ENCODE peak calls at places on chromosomes 3 and 15, in four cellular contexts. O, G, K and Y are unnamed samples.

GRCh38 chr15:68820589-68821189 is at the start of gene ANP32A:
- DNase-seq in O (peak), G (peak), K (peak), Y (peak)

GRCh38 chr3:134320749-134321148 is 53.5 kb downstream of the AMOTL2 start:
- DNase-seq in K (no peak), G (peak), O (no peak), Y (no peak)

GRCh38 chr15:66802087-66803001 is 100.3 kb downstream of the SMAD6 start:
- DNase-seq in K (no peak), O (no peak), G (peak), Y (peak)

GRCh38 chr3:108153451-108153981 is 62.7 kb upstream of the CD47 start:
- DNase-seq in O (peak), K (peak), G (peak), Y (peak)

GRCh38 chr15:95620934-95621579 is 709.4 kb upstream of the NR2F2 start:
- DNase-seq in K (peak), O (no peak), G (peak), Y (peak)

GRCh38 chr3:74066456-74066855 is 441.7 kb upstream of the PDZRN3 start:
- DNase-seq in G (no peak), O (no peak), K (no peak), Y (no peak)

GRCh38 chr3:173191611-173192010 is 50.6 kb upstream of the SPATA16 start:
- DNase-seq in O (no peak), G (no peak), K (no peak), Y (peak)

GRCh38 chr15:88255496-88256171 is 905 bp downstream of the NTRK3 start:
- DNase-seq in K (no peak), G (peak), O (no peak), Y (peak)

GRCh38 chr3:184761120-184761841 is 49.4 kb upstream of the MAGEF1 start:
- DNase-seq in K (no peak), G (peak), O (no peak), Y (peak)

GRCh38 chr3:89889386-89889785 is 782.0 kb downstream of the EPHA3 start:
- DNase-seq in K (no peak), O (no peak), G (no peak), Y (no peak)
- TF ChIP-seq CTCF in K (no peak), O (no peak), G (no peak), Y (no peak)

GRCh38 chr3:15052335-15053242 is 12.5 kb downstream of the MRPS25 start:
- DNase-seq in K (no peak), O (no peak), G (no peak), Y (no peak)

GRCh38 chr3:15049584-15049983 is 15.5 kb downstream of the MRPS25 start:
- DNase-seq in G (no peak), K (no peak), O (no peak), Y (no peak)

GRCh38 chr3:15051531-15051930 is 13.6 kb downstream of the MRPS25 start:
- DNase-seq in G (peak), O (peak), K (peak), Y (peak)

GRCh38 chr3:15053541-15053940 is 11.6 kb downstream of the MRPS25 start:
- DNase-seq in G (no peak), K (no peak), O (no peak), Y (no peak)

GRCh38 chr3:15050405-15051092 is 14.6 kb downstream of the MRPS25 start:
- DNase-seq in G (no peak), O (peak), K (peak), Y (no peak)
- H3K4me3 ChIP-seq in G (no peak), O (no peak), K (no peak), Y (no peak)

DNA sequence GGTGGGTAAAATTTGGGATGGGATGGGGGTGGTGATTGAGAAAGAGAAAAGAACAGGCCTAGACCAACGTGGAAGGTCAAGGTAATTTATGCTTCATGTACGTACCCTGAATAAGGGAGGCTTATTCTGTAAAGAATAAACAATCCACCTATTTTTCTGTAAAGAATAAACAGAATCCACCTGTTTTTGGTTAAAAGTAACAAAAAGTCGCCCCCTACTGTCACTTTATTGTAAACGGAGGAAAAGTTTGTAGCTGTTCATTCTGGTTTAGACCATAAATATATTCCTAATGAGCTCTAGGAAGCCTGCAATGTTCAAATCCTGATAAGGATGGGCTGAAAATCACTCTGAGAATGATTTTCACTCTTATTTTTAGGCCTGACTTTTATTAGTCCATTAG is 23.5 kb upstream of the SQOR start:
- DNase-seq in K (peak), O (no peak), G (peak), Y (peak)
- TF ChIP-seq CTCF in K (peak), O (no peak), G (peak), Y (peak)

GRCh38 chr3:142095866-142096265 is 53.5 kb downstream of the TFDP2 start:
- DNase-seq in K (no peak), G (no peak), O (no peak), Y (no peak)
- H3K4me3 ChIP-seq in K (no peak), G (no peak), O (no peak), Y (no peak)

DNA sequence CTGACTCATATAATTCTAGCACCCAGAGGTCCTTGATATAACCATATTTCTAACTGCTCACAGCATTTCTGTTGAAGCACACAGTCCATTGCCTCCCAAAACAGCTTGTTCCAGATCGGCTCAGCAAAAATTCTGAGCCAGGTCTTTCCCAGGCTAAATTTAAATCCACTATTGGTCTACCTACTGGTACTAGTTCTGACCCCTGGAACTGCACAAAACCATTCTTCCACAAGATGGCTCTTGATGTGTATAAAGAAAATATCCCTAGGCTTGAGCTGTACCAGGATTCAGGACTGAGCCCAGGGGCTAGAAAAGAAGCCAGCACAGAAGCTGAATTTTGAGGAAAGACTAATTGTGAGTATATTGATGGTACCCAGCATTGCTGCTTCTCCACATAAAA is 75.4 kb upstream of the ABHD17C start:
- DNase-seq in K (no peak), O (no peak), G (peak), Y (peak)
- TF ChIP-seq CTCF in K (no peak), O (peak), G (peak), Y (peak)

GRCh38 chr15:77243716-77244401 is 172.9 kb upstream of the TSPAN3 start:
- DNase-seq in G (no peak), O (no peak), K (no peak), Y (no peak)
- H3K4me3 ChIP-seq in G (no peak), O (no peak), K (no peak), Y (no peak)

DNA sequence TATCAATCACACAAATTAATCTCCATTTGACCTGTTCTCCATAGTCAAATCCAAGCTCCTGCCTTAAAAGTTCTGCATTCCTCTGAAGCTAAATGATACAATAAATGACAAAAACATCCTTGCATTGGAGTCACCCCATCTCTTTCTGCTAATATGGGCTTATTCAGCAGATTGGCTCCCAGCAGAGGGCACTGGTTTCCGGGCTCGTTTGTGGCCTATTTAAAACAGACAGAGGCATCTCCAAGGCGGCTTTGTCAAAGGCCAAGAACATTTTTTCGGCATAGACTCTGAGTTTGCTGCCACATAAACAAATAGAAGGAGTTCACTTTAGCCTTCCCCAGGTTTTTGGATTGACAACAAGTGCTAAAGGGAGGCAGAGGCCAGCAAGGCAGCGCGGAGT is 204.4 kb upstream of the RASGRP1 start:
- DNase-seq in G (peak), K (peak), O (no peak), Y (peak)
- TF ChIP-seq CTCF in G (peak), K (peak), O (no peak), Y (peak)